ENCODE peak calls at places on chromosomes 5 and 9, in ten cellular contexts. One of them, this sample, is unnamed.

GRCh38 chr9:129823163-129823933 is 588 bp downstream of the TOR1A start:
- DNase-seq in progenitor cell of endocrine pancreas: no peak
- DNase-seq in ovary: peak; percentile 40
- DNase-seq in HL-60: peak; percentile 67
- DNase-seq in heart left ventricle: no peak
- DNase-seq in HFF-Myc: no peak
- DNase-seq in colonic mucosa: no peak
- DNase-seq in glutamatergic neuron: no peak
- DNase-seq in endothelial cell: peak; percentile 38
- DNase-seq in epithelial cell of proximal tubule: no peak
- DNase-seq in this sample: peak; percentile 26

GRCh38 chr5:16759147-16759800 is 142.5 kb upstream of the RETREG1 start:
- DNase-seq in colonic mucosa: no peak
- DNase-seq in HFF-Myc: no peak
- DNase-seq in glutamatergic neuron: no peak
- DNase-seq in heart left ventricle: no peak
- DNase-seq in epithelial cell of proximal tubule: no peak
- DNase-seq in ovary: no peak
- DNase-seq in progenitor cell of endocrine pancreas: no peak
- DNase-seq in endothelial cell: no peak
- DNase-seq in HL-60: peak; percentile 75
- DNase-seq in this sample: no peak

GRCh38 chr5:6684075-6684474 is 29.2 kb upstream of the TENT4A start:
- DNase-seq in glutamatergic neuron: no peak
- DNase-seq in epithelial cell of proximal tubule: no peak
- DNase-seq in ovary: no peak
- DNase-seq in progenitor cell of endocrine pancreas: no peak
- DNase-seq in endothelial cell: no peak
- DNase-seq in HFF-Myc: no peak
- DNase-seq in HL-60: no peak
- DNase-seq in heart left ventricle: no peak
- DNase-seq in colonic mucosa: no peak
- DNase-seq in this sample: no peak

GRCh38 chr5:17317499-17317898 is 100.1 kb downstream of the BASP1 start:
- DNase-seq in HFF-Myc: no peak
- DNase-seq in ovary: no peak
- DNase-seq in glutamatergic neuron: no peak
- DNase-seq in HL-60: peak; percentile 69
- DNase-seq in heart left ventricle: no peak
- DNase-seq in progenitor cell of endocrine pancreas: no peak
- DNase-seq in colonic mucosa: no peak
- DNase-seq in epithelial cell of proximal tubule: no peak
- DNase-seq in endothelial cell: no peak
- DNase-seq in this sample: no peak

GRCh38 chr9:72312563-72312962 is 52.4 kb downstream of the ZFAND5 start:
- DNase-seq in ovary: no peak
- DNase-seq in HL-60: no peak
- DNase-seq in epithelial cell of proximal tubule: no peak
- DNase-seq in heart left ventricle: no peak
- DNase-seq in endothelial cell: no peak
- DNase-seq in HFF-Myc: no peak
- DNase-seq in colonic mucosa: no peak
- DNase-seq in glutamatergic neuron: no peak
- DNase-seq in progenitor cell of endocrine pancreas: no peak
- DNase-seq in this sample: no peak

GRCh38 chr5:56170557-56170956 is 62.6 kb downstream of the ANKRD55 start:
- DNase-seq in ovary: no peak
- DNase-seq in HL-60: no peak
- DNase-seq in colonic mucosa: no peak
- DNase-seq in HFF-Myc: no peak
- DNase-seq in epithelial cell of proximal tubule: no peak
- DNase-seq in endothelial cell: no peak
- DNase-seq in glutamatergic neuron: no peak
- DNase-seq in heart left ventricle: peak; percentile 48
- DNase-seq in progenitor cell of endocrine pancreas: no peak
- DNase-seq in this sample: no peak

GRCh38 chr5:10124287-10124686 is 125.4 kb downstream of the ATPSCKMT start:
- DNase-seq in HL-60: no peak
- DNase-seq in heart left ventricle: peak; percentile 51
- DNase-seq in colonic mucosa: no peak
- DNase-seq in epithelial cell of proximal tubule: no peak
- DNase-seq in progenitor cell of endocrine pancreas: no peak
- DNase-seq in HFF-Myc: no peak
- DNase-seq in glutamatergic neuron: no peak
- DNase-seq in ovary: no peak
- DNase-seq in endothelial cell: no peak
- DNase-seq in this sample: no peak

GRCh38 chr5:93226202-93226735 is 354.8 kb downstream of the NR2F1-AS1 start:
- DNase-seq in heart left ventricle: no peak
- DNase-seq in glutamatergic neuron: no peak
- DNase-seq in HFF-Myc: no peak
- DNase-seq in epithelial cell of proximal tubule: no peak
- DNase-seq in HL-60: no peak
- DNase-seq in colonic mucosa: no peak
- DNase-seq in progenitor cell of endocrine pancreas: no peak
- DNase-seq in ovary: no peak
- DNase-seq in endothelial cell: no peak
- DNase-seq in this sample: no peak

GRCh38 chr5:1799602-1800469 is at the start of gene MRPL36:
- DNase-seq in HL-60: peak; percentile 91
- DNase-seq in heart left ventricle: peak; percentile 97
- DNase-seq in epithelial cell of proximal tubule: no peak
- DNase-seq in ovary: peak; percentile 91
- DNase-seq in HFF-Myc: peak; percentile 52
- DNase-seq in endothelial cell: peak; percentile 87
- DNase-seq in progenitor cell of endocrine pancreas: peak; percentile 86
- DNase-seq in colonic mucosa: peak; percentile 94
- DNase-seq in glutamatergic neuron: peak; percentile 94
- DNase-seq in this sample: peak; percentile 87

GRCh38 chr9:109213300-109214121 is 46.5 kb upstream of the FRRS1L start:
- DNase-seq in ovary: no peak
- DNase-seq in progenitor cell of endocrine pancreas: no peak
- DNase-seq in HFF-Myc: no peak
- DNase-seq in colonic mucosa: no peak
- DNase-seq in epithelial cell of proximal tubule: no peak
- DNase-seq in HL-60: no peak
- DNase-seq in glutamatergic neuron: no peak
- DNase-seq in endothelial cell: no peak
- DNase-seq in heart left ventricle: peak; percentile 39
- DNase-seq in this sample: no peak

GRCh38 chr9:77735515-77735914 is 87.4 kb upstream of the GNA14 start:
- DNase-seq in progenitor cell of endocrine pancreas: no peak
- DNase-seq in ovary: no peak
- DNase-seq in epithelial cell of proximal tubule: no peak
- DNase-seq in colonic mucosa: no peak
- DNase-seq in heart left ventricle: peak; percentile 28
- DNase-seq in endothelial cell: no peak
- DNase-seq in HFF-Myc: no peak
- DNase-seq in glutamatergic neuron: no peak
- DNase-seq in HL-60: no peak
- DNase-seq in this sample: no peak

GRCh38 chr9:38417003-38417965 is 7.0 kb downstream of the IGFBPL1 start:
- DNase-seq in glutamatergic neuron: peak; percentile 82
- DNase-seq in ovary: no peak
- DNase-seq in endothelial cell: peak; percentile 70
- DNase-seq in HFF-Myc: no peak
- DNase-seq in colonic mucosa: peak; percentile 45
- DNase-seq in HL-60: peak; percentile 27
- DNase-seq in progenitor cell of endocrine pancreas: no peak
- DNase-seq in heart left ventricle: no peak
- DNase-seq in epithelial cell of proximal tubule: no peak
- DNase-seq in this sample: no peak

GRCh38 chr5:13348568-13348967 is 595.9 kb downstream of the DNAH5 start:
- DNase-seq in progenitor cell of endocrine pancreas: no peak
- DNase-seq in colonic mucosa: no peak
- DNase-seq in heart left ventricle: no peak
- DNase-seq in endothelial cell: no peak
- DNase-seq in ovary: no peak
- DNase-seq in HFF-Myc: no peak
- DNase-seq in glutamatergic neuron: no peak
- DNase-seq in HL-60: no peak
- DNase-seq in epithelial cell of proximal tubule: no peak
- DNase-seq in this sample: no peak

GRCh38 chr9:105445203-105445881 is 2.5 kb upstream of the FSD1L start:
- DNase-seq in colonic mucosa: no peak
- DNase-seq in ovary: no peak
- DNase-seq in endothelial cell: no peak
- DNase-seq in epithelial cell of proximal tubule: no peak
- DNase-seq in HL-60: no peak
- DNase-seq in glutamatergic neuron: no peak
- DNase-seq in heart left ventricle: peak; percentile 62
- DNase-seq in HFF-Myc: no peak
- DNase-seq in progenitor cell of endocrine pancreas: no peak
- DNase-seq in this sample: no peak

GRCh38 chr9:137326436-137327060 is 24.5 kb upstream of the NRARP start:
- DNase-seq in glutamatergic neuron: no peak
- DNase-seq in HFF-Myc: no peak
- DNase-seq in epithelial cell of proximal tubule: no peak
- DNase-seq in colonic mucosa: no peak
- DNase-seq in heart left ventricle: no peak
- DNase-seq in progenitor cell of endocrine pancreas: no peak
- DNase-seq in ovary: no peak
- DNase-seq in HL-60: peak; percentile 60
- DNase-seq in endothelial cell: no peak
- DNase-seq in this sample: no peak

DNA sequence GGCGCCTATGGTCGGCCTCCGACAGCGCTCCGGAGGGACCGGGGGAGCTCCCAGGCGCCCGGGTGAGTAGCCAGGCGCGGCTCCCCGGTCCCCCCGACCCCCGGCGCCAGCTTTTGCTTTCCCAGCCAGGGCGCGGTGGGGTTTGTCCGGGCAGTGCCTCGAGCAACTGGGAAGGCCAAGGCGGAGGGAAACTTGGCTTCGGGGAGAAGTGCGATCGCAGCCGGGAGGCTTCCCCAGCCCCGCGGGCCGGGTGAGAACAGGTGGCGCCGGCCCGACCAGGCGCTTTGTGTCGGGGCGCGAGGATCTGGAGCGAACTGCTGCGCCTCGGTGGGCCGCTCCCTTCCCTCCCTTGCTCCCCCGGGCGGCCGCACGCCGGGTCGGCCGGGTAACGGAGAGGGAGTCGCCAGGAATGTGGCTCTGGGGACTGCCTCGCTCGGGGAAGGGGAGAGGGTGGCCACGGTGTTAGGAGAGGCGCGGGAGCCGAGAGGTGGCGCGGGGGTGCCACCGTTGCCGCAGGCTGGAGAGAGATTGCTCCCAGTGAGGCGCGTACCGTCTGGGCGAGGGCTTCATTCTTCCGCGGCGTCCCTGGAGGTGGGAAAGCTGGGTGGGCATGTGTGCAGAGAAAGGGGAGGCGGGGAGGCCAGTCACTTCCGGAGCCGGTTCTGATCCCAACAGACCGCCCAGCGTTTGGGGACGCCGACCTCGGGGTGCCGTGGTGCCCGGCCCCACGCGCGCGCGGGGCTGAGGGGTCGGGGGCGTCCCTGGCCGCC is 564 bp downstream of the DAPK1 start:
- DNase-seq in glutamatergic neuron: peak; percentile 75
- DNase-seq in ovary: peak; percentile 65
- DNase-seq in colonic mucosa: peak; percentile 43
- DNase-seq in heart left ventricle: peak; percentile 45
- DNase-seq in HFF-Myc: no peak
- DNase-seq in HL-60: no peak
- DNase-seq in progenitor cell of endocrine pancreas: peak; percentile 70
- DNase-seq in endothelial cell: peak; percentile 74
- DNase-seq in epithelial cell of proximal tubule: no peak
- DNase-seq in this sample: no peak
- TF ChIP-seq CTCF in glutamatergic neuron: peak; percentile 3
- TF ChIP-seq CTCF in ovary: peak; percentile 38
- TF ChIP-seq CTCF in colonic mucosa: no peak
- TF ChIP-seq CTCF in heart left ventricle: no peak
- TF ChIP-seq CTCF in HFF-Myc: peak; percentile 8
- TF ChIP-seq CTCF in HL-60: no peak
- TF ChIP-seq CTCF in progenitor cell of endocrine pancreas: peak; percentile 54
- TF ChIP-seq CTCF in endothelial cell: no peak
- TF ChIP-seq CTCF in epithelial cell of proximal tubule: peak; percentile 42
- TF ChIP-seq CTCF in this sample: no peak

GRCh38 chr5:161288071-161288470 is 258.5 kb downstream of the GABRB2 start:
- DNase-seq in epithelial cell of proximal tubule: no peak
- DNase-seq in HFF-Myc: no peak
- DNase-seq in colonic mucosa: no peak
- DNase-seq in glutamatergic neuron: no peak
- DNase-seq in heart left ventricle: no peak
- DNase-seq in endothelial cell: no peak
- DNase-seq in ovary: no peak
- DNase-seq in progenitor cell of endocrine pancreas: no peak
- DNase-seq in HL-60: no peak
- DNase-seq in this sample: no peak
- TF ChIP-seq CTCF in epithelial cell of proximal tubule: no peak
- TF ChIP-seq CTCF in HFF-Myc: no peak
- TF ChIP-seq CTCF in colonic mucosa: no peak
- TF ChIP-seq CTCF in glutamatergic neuron: no peak
- TF ChIP-seq CTCF in heart left ventricle: no peak
- TF ChIP-seq CTCF in endothelial cell: no peak
- TF ChIP-seq CTCF in ovary: no peak
- TF ChIP-seq CTCF in progenitor cell of endocrine pancreas: no peak
- TF ChIP-seq CTCF in HL-60: no peak
- TF ChIP-seq CTCF in this sample: no peak

GRCh38 chr5:169197343-169197742 is 103.6 kb downstream of the SLIT3 start:
- DNase-seq in endothelial cell: no peak
- DNase-seq in HFF-Myc: no peak
- DNase-seq in HL-60: no peak
- DNase-seq in epithelial cell of proximal tubule: no peak
- DNase-seq in glutamatergic neuron: no peak
- DNase-seq in progenitor cell of endocrine pancreas: no peak
- DNase-seq in ovary: no peak
- DNase-seq in heart left ventricle: no peak
- DNase-seq in colonic mucosa: no peak
- DNase-seq in this sample: no peak
- TF ChIP-seq CTCF in endothelial cell: no peak
- TF ChIP-seq CTCF in HFF-Myc: no peak
- TF ChIP-seq CTCF in HL-60: no peak
- TF ChIP-seq CTCF in epithelial cell of proximal tubule: peak; percentile 66
- TF ChIP-seq CTCF in glutamatergic neuron: no peak
- TF ChIP-seq CTCF in progenitor cell of endocrine pancreas: no peak
- TF ChIP-seq CTCF in ovary: no peak
- TF ChIP-seq CTCF in heart left ventricle: peak; percentile 29
- TF ChIP-seq CTCF in colonic mucosa: no peak
- TF ChIP-seq CTCF in this sample: no peak

DNA sequence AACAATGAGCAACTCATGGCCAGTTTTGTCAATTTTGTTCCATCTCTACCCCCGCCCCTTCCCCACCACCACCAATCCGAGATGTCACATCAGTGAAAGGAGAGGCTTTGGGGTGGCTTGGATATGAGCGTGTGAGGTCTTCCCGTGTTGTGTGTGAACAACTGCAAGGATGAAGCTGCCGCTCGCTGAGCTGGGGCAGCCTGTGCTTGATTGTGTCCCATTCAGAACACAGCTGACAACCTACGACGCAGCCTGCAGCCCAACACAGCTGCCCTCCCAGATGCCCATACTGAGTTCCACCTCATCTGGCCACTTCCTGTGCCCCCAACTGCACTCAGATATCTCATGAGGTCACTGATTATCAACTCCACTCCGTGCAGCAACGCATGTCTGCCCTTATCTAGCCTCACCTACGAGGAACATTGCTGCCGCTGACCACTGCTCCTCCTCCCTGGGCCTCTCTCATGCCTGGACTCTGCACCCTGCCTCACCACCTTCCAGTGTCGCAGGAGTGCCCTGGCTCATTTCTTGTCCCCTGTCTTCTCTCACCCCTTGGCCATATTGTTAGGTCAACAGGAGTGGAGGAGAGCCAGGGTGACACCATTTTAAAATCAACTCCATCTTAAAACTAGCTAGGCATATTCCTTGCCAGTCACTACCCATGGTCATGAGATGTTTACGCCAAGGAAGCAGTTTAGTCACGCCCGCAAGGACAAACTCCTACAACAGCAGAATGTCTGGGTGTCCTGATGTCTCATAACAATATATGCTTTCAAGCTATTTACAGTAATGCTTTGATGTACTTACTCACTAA is 7.3 kb upstream of the IL4 start:
- DNase-seq in progenitor cell of endocrine pancreas: no peak
- DNase-seq in HFF-Myc: no peak
- DNase-seq in colonic mucosa: no peak
- DNase-seq in epithelial cell of proximal tubule: no peak
- DNase-seq in heart left ventricle: no peak
- DNase-seq in HL-60: no peak
- DNase-seq in endothelial cell: no peak
- DNase-seq in glutamatergic neuron: no peak
- DNase-seq in ovary: no peak
- DNase-seq in this sample: no peak
- TF ChIP-seq CTCF in progenitor cell of endocrine pancreas: no peak
- TF ChIP-seq CTCF in HFF-Myc: no peak
- TF ChIP-seq CTCF in colonic mucosa: no peak
- TF ChIP-seq CTCF in epithelial cell of proximal tubule: no peak
- TF ChIP-seq CTCF in heart left ventricle: no peak
- TF ChIP-seq CTCF in HL-60: no peak
- TF ChIP-seq CTCF in endothelial cell: no peak
- TF ChIP-seq CTCF in glutamatergic neuron: no peak
- TF ChIP-seq CTCF in ovary: no peak
- TF ChIP-seq CTCF in this sample: no peak

This sample was measured in natural killer cell.